ENCODE peak calls at places on chromosomes 13 and 19, in nine cellular contexts. P is IMR-90, Y is adrenal gland, C is suprapubic skin, F is H54, N is heart left ventricle, I is A549, M is body of pancreas, X is transverse colon. O is an unnamed sample.

GRCh38 chr19:10112037-10112751 is 701 bp downstream of the P2RY11 start:
- DNase-seq in F (no peak), C (no peak), I (peak; percentile 50), X (peak; percentile 14), P (no peak), Y (no peak), N (no peak), M (no peak), O (no peak)

GRCh38 chr19:5339950-5340636 is 519 bp downstream of the PTPRS start:
- DNase-seq in F (no peak), N (no peak), X (no peak), C (no peak), P (no peak), I (no peak), Y (no peak), M (peak; percentile 35), O (no peak)

GRCh38 chr13:112744306-112745021 is 54.6 kb downstream of the ATP11A start:
- DNase-seq in X (no peak), C (no peak), F (peak; percentile 36), P (peak; percentile 63), N (no peak), M (no peak), I (no peak), Y (no peak), O (no peak)

GRCh38 chr13:21583496-21583895 is 20.5 kb downstream of the MICU2 start:
- DNase-seq in C (no peak), I (no peak), Y (no peak), N (no peak), P (peak; percentile 66), M (no peak), F (no peak), X (no peak), O (no peak)

GRCh38 chr19:17184381-17184841 is 30.7 kb upstream of the USE1 start:
- DNase-seq in I (no peak), N (no peak), X (peak; percentile 26), Y (no peak), M (no peak), F (no peak), P (peak; percentile 7), C (no peak), O (no peak)

GRCh38 chr13:106616729-106617128 is 48.8 kb upstream of the ARGLU1 start:
- DNase-seq in C (no peak), Y (no peak), I (no peak), F (no peak), X (no peak), P (no peak), N (no peak), M (no peak), O (peak; percentile 80)

GRCh38 chr19:49224856-49225255 is 67.3 kb downstream of the TRPM4 start:
- DNase-seq in P (peak; percentile 57), M (peak; percentile 74), C (no peak), I (peak; percentile 90), F (peak; percentile 52), X (peak; percentile 77), N (peak; percentile 50), Y (peak; percentile 60), O (no peak)

GRCh38 chr13:38979891-38980627 is 10.6 kb downstream of the STOML3 start:
- DNase-seq in N (peak; percentile 59), X (peak; percentile 13), M (peak; percentile 74), C (no peak), Y (peak; percentile 8), F (no peak), I (no peak), P (no peak), O (no peak)

GRCh38 chr19:52428937-52429336 is at the start of gene ZNF534:
- DNase-seq in N (no peak), Y (no peak), X (no peak), I (no peak), P (no peak), M (no peak), F (no peak), C (no peak), O (no peak)

GRCh38 chr19:5686647-5687359 is 3.3 kb upstream of the RPL36 start:
- DNase-seq in P (peak; percentile 83), M (peak; percentile 96), I (peak; percentile 93), C (peak; percentile 99), X (peak; percentile 100), F (peak; percentile 95), N (peak; percentile 99), Y (peak; percentile 98), O (peak; percentile 96)

GRCh38 chr19:52923782-52924593 is 760 bp upstream of the ZNF888 start:
- DNase-seq in I (no peak), X (peak; percentile 74), F (peak; percentile 18), N (peak; percentile 77), Y (peak; percentile 16), C (peak; percentile 70), P (no peak), M (peak; percentile 52), O (peak; percentile 88)

GRCh38 chr13:51148952-51149573 is 38.0 kb upstream of the C13orf42 start:
- DNase-seq in Y (peak; percentile 45), M (peak; percentile 53), F (no peak), I (peak; percentile 40), C (no peak), X (peak; percentile 11), N (no peak), P (peak; percentile 45), O (no peak)

GRCh38 chr19:46710687-46711086 is 6.2 kb downstream of the PRKD2 start:
- DNase-seq in F (no peak), N (no peak), P (no peak), M (no peak), Y (no peak), I (no peak), X (no peak), C (no peak), O (no peak)

GRCh38 chr19:4362871-4363545 is 19.6 kb downstream of the MPND start:
- DNase-seq in C (peak; percentile 60), F (no peak), Y (peak; percentile 16), M (no peak), I (peak; percentile 47), X (no peak), N (no peak), P (no peak), O (no peak)

GRCh38 chr13:31413531-31413930 is 213.8 kb downstream of the B3GLCT start:
- DNase-seq in F (no peak), I (no peak), P (no peak), X (no peak), C (no peak), M (no peak), Y (no peak), N (no peak), O (no peak)

GRCh38 chr13:77477299-77477848 is 58.1 kb upstream of the SCEL start:
- DNase-seq in I (no peak), P (no peak), N (no peak), Y (no peak), F (no peak), C (no peak), M (no peak), X (no peak), O (no peak)

GRCh38 chr13:80881495-80882482 is 540.9 kb upstream of the SPRY2 start:
- DNase-seq in I (peak; percentile 1), P (no peak), Y (no peak), C (no peak), F (no peak), N (no peak), X (no peak), M (no peak), O (no peak)

GRCh38 chr19:48798937-48799336 is 11.9 kb downstream of the BCAT2 start:
- DNase-seq in N (no peak), P (peak; percentile 14), I (no peak), Y (no peak), M (no peak), C (no peak), X (no peak), F (no peak), O (no peak)

GRCh38 chr13:28820099-28821051 is at the start of gene MTUS2:
- DNase-seq in M (peak; percentile 22), P (no peak), N (no peak), Y (no peak), I (no peak), C (no peak), X (no peak), F (no peak), O (no peak)

GRCh38 chr19:18521692-18522123 is at the start of gene ELL:
- DNase-seq in X (no peak), M (no peak), Y (no peak), C (no peak), F (no peak), N (no peak), P (no peak), I (no peak), O (no peak)
- TF ChIP-seq POLR2A in X (peak; percentile 97), M (peak; percentile 94), Y (peak; percentile 95), C (peak; percentile 79), F (peak; percentile 91), N (peak; percentile 90), P (peak; percentile 98), I (peak; percentile 89), O (peak; percentile 71)

GRCh38 chr19:33064778-33065550 is at the start of gene RHPN2:
- DNase-seq in C (no peak), I (peak; percentile 93), X (peak; percentile 87), P (peak; percentile 45), F (peak; percentile 98), N (peak; percentile 48), M (peak; percentile 75), Y (peak; percentile 42), O (no peak)
- TF ChIP-seq POLR2A in C (no peak), I (peak; percentile 90), X (peak; percentile 80), P (no peak), F (peak; percentile 91), N (no peak), M (peak; percentile 36), Y (no peak), O (no peak)

GRCh38 chr19:51257471-51257870 is 6.6 kb downstream of the SIGLECL1 start:
- DNase-seq in F (no peak), Y (no peak), C (no peak), N (no peak), P (no peak), M (no peak), I (no peak), X (no peak), O (no peak)
- TF ChIP-seq POLR2A in F (no peak), Y (no peak), C (no peak), N (no peak), P (no peak), M (no peak), I (no peak), X (no peak), O (no peak)

GRCh38 chr19:37977391-37977790 is 70.4 kb downstream of the SIPA1L3 start:
- DNase-seq in C (no peak), Y (no peak), P (no peak), M (no peak), I (no peak), F (no peak), X (no peak), N (no peak), O (peak; percentile 68)

GRCh38 chr19:37980419-37980975 is 73.5 kb downstream of the SIPA1L3 start:
- DNase-seq in N (no peak), X (no peak), Y (no peak), F (no peak), M (no peak), I (no peak), P (no peak), C (peak; percentile 31), O (no peak)

GRCh38 chr19:37977992-37978391 is 71.0 kb downstream of the SIPA1L3 start:
- DNase-seq in P (peak; percentile 99), Y (no peak), F (no peak), X (no peak), C (no peak), M (no peak), N (no peak), I (no peak), O (no peak)

GRCh38 chr19:37981785-37982475 is 74.9 kb downstream of the SIPA1L3 start:
- DNase-seq in M (peak; percentile 49), N (no peak), C (peak; percentile 53), Y (no peak), P (peak; percentile 94), I (no peak), X (peak; percentile 76), F (no peak), O (no peak)

GRCh38 chr19:37979547-37980082 is 72.6 kb downstream of the SIPA1L3 start:
- DNase-seq in N (no peak), C (no peak), F (no peak), X (peak; percentile 51), Y (no peak), M (peak; percentile 68), P (no peak), I (no peak), O (no peak)
- TF ChIP-seq POLR2A in N (no peak), C (no peak), F (no peak), X (no peak), Y (no peak), M (no peak), P (no peak), I (no peak), O (no peak)